ENCODE peak calls at places on chromosomes 6 and 20, in four cellular contexts. S, L, J and K are unnamed samples.

GRCh38 chr20:9286501-9286900 is 217.6 kb downstream of the PLCB4 start:
- DNase-seq in S (no peak), L (no peak), J (no peak), K (no peak)

GRCh38 chr20:24783631-24784492 is 165.2 kb upstream of the CST7 start:
- DNase-seq in S (peak), L (no peak), J (no peak), K (no peak)

GRCh38 chr20:25128649-25129048 is 46.7 kb upstream of the VSX1 start:
- DNase-seq in S (no peak), L (no peak), J (no peak), K (no peak)

GRCh38 chr6:168201383-168201782 is 118.2 kb downstream of the DACT2 start:
- DNase-seq in S (peak), L (no peak), J (no peak), K (no peak)

GRCh38 chr6:160730911-160731310 is 28.9 kb downstream of the PLG start:
- DNase-seq in S (peak), L (no peak), J (no peak), K (no peak)

GRCh38 chr6:11258260-11259237 is 26.1 kb upstream of the NEDD9 start:
- DNase-seq in S (no peak), L (no peak), J (no peak), K (no peak)

GRCh38 chr6:152135755-152136448 is 328.4 kb downstream of the ESR1 start:
- DNase-seq in S (no peak), L (no peak), J (no peak), K (no peak)

GRCh38 chr6:50361641-50362331 is 312.1 kb upstream of the DEFB112 start:
- DNase-seq in S (peak), L (no peak), J (no peak), K (no peak)

GRCh38 chr6:5905431-5906339 is 101.0 kb downstream of the NRN1 start:
- DNase-seq in S (no peak), L (peak), J (peak), K (no peak)

GRCh38 chr20:62206388-62206775 is 13.7 kb downstream of the HRH3 start:
- DNase-seq in S (no peak), L (no peak), J (no peak), K (no peak)

GRCh38 chr20:51966296-51966971 is 164.1 kb upstream of the SALL4 start:
- DNase-seq in S (peak), L (peak), J (peak), K (no peak)

GRCh38 chr6:81769834-81770233 is 17.4 kb upstream of the TENT5A start:
- DNase-seq in S (peak), L (no peak), J (no peak), K (no peak)

GRCh38 chr6:37483917-37484785 is 15.5 kb downstream of the CCDC167 start:
- DNase-seq in S (peak), L (peak), J (peak), K (peak)

GRCh38 chr6:1325471-1326309 is 13.8 kb downstream of the FOXQ1 start:
- DNase-seq in S (no peak), L (no peak), J (no peak), K (no peak)

GRCh38 chr20:15039088-15039762 is 701.8 kb upstream of the FLRT3 start:
- DNase-seq in S (no peak), L (no peak), J (no peak), K (no peak)

GRCh38 chr6:10259676-10260075 is 155.2 kb downstream of the TFAP2A start:
- DNase-seq in S (no peak), L (no peak), J (no peak), K (no peak)

GRCh38 chr6:170181338-170181690 is 109.6 kb downstream of the DLL1 start:
- DNase-seq in S (no peak), L (no peak), J (no peak), K (no peak)

GRCh38 chr20:4713401-4713800 is 8.3 kb upstream of the PRND start:
- DNase-seq in S (no peak), L (no peak), J (no peak), K (no peak)

GRCh38 chr6:17633465-17634188 is 33.5 kb downstream of the FAM8A1 start:
- DNase-seq in S (no peak), L (no peak), J (no peak), K (no peak)

DNA sequence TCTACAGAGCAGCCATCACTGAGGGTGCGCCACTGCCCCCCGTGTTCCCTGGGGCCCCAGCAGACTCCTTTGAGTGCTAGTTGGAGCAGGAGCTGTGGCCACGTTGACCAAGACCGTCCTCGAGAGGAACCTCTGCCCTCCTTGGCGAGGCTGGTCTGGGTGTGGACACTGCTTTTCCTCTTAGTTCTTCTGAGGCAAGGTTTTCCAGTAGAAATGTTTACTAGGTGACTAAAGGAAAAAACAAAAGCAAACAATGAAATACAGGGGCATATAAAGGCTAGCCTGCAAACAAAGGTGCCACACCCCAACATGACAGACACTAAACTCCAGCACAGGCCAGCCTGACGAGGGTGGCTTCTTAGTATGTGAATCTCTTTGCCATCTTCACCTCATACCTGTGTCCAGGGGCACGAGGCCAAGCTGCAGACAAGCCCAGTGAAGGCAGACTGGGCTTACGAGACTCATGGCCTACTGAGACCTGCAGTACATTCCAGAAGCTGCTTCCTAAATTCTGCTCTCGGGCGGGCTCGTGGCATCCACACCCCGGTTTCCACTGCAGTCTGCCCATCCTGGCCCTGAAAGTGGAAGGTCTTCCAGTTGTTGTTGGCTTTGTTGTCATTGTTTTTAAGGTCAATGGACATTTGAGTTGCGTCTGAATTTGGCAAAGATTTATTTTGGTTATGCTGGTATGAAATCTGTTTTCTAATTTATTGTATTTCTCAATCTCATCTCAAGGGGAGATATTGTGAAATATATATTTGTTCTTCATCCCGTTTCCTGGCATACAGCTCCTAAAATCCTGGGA is 39.2 kb downstream of the FAM50B start:
- DNase-seq in S (no peak), L (no peak), J (no peak), K (no peak)
- H3K27ac ChIP-seq in S (no peak), L (no peak), J (no peak), K (no peak)

GRCh38 chr20:57181639-57182038 is 84.8 kb downstream of the BMP7 start:
- DNase-seq in S (no peak), L (no peak), J (no peak), K (no peak)

GRCh38 chr20:57180385-57180784 is 86.1 kb downstream of the BMP7 start:
- DNase-seq in S (no peak), L (no peak), J (no peak), K (no peak)

GRCh38 chr20:57179265-57179664 is 87.2 kb downstream of the BMP7 start:
- DNase-seq in S (peak), L (no peak), J (no peak), K (no peak)

GRCh38 chr20:57178582-57179112 is 87.8 kb downstream of the BMP7 start:
- DNase-seq in S (no peak), L (no peak), J (no peak), K (no peak)

DNA sequence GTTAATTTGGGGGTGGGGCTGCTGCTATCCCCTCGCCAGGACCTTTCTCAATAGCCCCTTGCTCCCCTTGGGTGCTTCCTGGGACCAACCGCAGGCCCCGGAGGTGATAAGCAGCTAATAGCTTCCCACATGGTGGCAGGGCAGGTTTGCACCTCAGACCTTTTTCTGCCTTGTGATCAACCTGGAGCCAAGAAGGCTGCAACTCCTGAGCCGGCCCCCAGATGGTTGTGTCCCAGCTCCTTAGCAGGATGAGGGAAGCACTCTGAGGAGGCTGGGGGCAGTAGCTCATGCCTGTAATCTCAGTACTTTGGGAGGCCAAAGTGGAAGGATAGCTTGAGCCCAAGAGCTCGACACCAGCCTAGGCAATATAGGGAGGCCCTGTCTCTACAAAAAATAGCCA is 85.5 kb downstream of the BMP7 start:
- DNase-seq in S (peak), L (no peak), J (no peak), K (no peak)
- TF ChIP-seq CTCF in S (no peak), L (no peak), J (no peak), K (no peak)

GRCh38 chr6:100454571-100455229 is 10.0 kb downstream of the SIM1 start:
- DNase-seq in S (peak), L (no peak), J (no peak), K (no peak)
- H3K27ac ChIP-seq in S (no peak), L (no peak), J (no peak), K (no peak)

GRCh38 chr6:30730611-30731435 is 10.7 kb downstream of the TUBB start:
- DNase-seq in S (peak), L (peak), J (peak), K (peak)
- TF ChIP-seq CTCF in S (peak), L (peak), J (peak), K (peak)

DNA sequence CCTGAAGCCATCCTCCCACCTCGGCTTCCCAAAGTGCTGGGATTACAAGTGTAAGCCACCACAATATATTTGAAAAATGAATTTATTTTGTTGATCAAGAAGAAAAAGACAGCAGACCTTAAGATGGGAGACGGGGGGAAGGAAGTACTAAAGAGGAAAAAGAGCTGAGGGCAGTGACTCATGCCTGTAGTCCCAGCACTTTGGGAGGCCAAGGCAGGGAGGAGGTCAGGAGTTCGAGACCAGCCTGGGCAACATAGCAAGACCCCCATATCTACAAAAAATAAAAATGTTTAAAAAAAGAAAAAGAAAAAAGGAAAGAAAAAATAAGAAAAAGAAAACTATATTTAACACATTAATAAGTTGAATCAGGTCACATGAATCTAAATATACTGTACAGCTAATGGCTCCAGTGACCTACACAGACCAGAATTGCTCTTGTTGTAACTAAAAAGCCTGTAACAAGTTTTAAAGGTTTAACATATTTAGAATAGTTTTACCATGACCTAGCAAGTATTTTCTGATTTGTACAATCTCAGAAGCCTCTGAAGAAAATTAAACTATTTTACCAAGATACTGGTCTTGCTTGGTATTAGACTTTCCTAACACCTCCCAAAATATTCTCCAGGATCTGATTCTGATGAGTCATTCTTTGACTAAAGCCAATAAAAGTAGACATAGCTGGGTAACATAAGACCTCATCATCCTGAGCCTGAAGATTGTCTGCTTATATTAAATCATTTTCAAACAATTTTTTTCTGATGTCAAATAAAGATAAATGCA is 4.3 kb upstream of the AKIRIN2 start:
- DNase-seq in S (no peak), L (no peak), J (no peak), K (no peak)
- H3K27ac ChIP-seq in S (no peak), L (no peak), J (no peak), K (no peak)

GRCh38 chr6:120147218-120147871 is 797.8 kb upstream of the MAN1A1 start:
- DNase-seq in S (peak), L (no peak), J (no peak), K (no peak)
- TF ChIP-seq CTCF in S (peak), L (no peak), J (no peak), K (no peak)

DNA sequence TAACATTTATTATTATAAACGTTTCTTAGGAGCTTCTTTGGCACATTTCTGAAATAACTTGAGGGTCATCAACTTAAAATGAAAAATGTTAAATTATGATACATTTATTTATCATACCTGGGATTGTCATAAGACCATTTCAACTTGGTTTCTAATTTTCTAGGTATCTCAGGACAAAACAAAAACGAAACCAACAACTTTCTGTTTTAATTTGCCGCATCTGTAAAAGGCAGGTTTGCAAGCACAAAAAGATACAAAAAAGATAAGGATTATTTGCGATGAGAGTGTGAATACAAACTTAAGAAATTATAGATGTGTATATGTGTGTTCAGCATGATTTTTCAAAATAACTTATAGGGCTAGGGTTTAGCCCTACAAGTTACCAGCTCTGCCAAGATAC is 395.0 kb upstream of the RUNX2 start:
- DNase-seq in S (no peak), L (no peak), J (no peak), K (no peak)
- H3K27ac ChIP-seq in S (no peak), L (no peak), J (no peak), K (peak)

GRCh38 chr6:51934098-51934497 is 153.3 kb downstream of the PKHD1 start:
- DNase-seq in S (peak), L (no peak), J (no peak), K (no peak)
- TF ChIP-seq CTCF in S (peak), L (no peak), J (no peak), K (no peak)

GRCh38 chr20:48807051-48807450 is 20.7 kb downstream of the PREX1 start:
- DNase-seq in S (no peak), L (no peak), J (no peak), K (no peak)

GRCh38 chr20:48807586-48808381 is 20.0 kb downstream of the PREX1 start:
- DNase-seq in S (no peak), L (peak), J (no peak), K (no peak)

GRCh38 chr20:48809672-48810071 is 18.1 kb downstream of the PREX1 start:
- DNase-seq in S (no peak), L (no peak), J (no peak), K (no peak)

GRCh38 chr20:48805286-48805685 is 22.5 kb downstream of the PREX1 start:
- DNase-seq in S (no peak), L (no peak), J (peak), K (no peak)

DNA sequence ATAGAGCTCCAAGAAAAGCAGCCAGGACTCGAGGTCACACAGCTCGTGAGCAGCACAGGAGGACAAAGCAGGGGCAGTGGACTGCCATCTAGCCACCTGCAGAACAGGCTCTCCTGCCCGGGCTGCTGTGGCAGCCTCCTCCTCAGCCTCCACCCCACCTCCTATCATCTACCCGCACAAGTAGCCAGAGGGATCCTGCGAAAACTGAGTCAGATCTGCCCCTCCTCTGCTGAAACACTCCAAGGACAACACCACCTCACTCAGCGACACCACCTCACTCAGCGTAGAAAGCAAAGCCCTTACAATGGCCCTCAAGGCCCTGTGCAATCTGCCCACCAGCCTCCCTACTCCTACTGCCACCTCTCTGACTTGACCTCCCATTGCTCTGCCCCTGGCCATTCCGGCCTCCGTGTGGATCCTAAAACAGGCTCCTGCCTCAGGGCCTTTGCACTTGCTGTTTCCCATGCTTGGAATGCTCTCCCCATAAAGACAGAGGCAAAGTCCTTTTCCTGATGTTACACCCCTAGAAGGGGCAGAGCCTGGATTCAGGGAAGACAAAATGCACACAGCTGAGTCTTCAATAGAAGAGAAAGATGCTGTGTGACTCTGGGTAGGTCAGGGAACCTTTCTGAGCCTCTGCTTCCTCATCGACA is 19.3 kb downstream of the PREX1 start:
- DNase-seq in S (no peak), L (no peak), J (peak), K (no peak)
- H3K27ac ChIP-seq in S (no peak), L (no peak), J (no peak), K (no peak)

DNA sequence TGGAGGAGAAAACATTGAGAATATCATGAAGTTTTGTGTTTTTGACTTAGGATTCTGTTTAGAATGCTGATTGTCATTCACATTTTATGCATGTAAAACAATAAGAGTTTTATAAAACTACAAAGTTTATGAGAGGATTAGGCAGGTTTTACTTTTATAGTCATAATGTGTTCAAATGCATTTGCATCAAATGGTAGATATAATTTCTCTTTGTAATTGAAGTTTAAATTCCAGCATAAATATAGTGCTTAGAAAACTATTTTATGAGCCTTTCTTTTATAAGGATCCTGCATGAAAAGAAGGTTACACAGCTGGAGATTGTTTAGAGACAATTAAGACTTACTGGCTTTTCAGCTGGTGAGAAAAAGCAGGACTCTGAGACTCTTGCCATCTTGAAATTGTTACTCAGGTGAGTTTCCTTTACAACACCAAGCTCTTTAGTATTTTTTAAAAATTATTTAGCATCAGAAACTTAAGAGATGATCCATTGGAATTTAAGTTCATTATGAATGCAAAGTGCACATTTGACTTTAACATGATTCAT is 157.1 kb upstream of the MAN1A1 start:
- DNase-seq in S (no peak), L (no peak), J (no peak), K (no peak)
- TF ChIP-seq CTCF in S (no peak), L (no peak), J (no peak), K (no peak)